ENCODE peak calls at places on chromosomes 12 and 14, in seven cellular contexts. B is activated T-cell treated with anti-CD3 and anti-CD28 coated beads for 4 hours; S is CD8-positive, alpha-beta T cell; Z is Panc1; Q is endodermal cell; A is NCI-H1417 treated with DMSO at 0.1 percent for 48 hours; N is foreskin fibroblast. K is an unnamed sample.
A peak's percentile ranks its signal among the peaks of the same experiment; 100 is the strongest.

GRCh38 chr12:100128509-100128908 is 14.2 kb downstream of the BLTP3B start:
- DNase-seq in B (no peak), S (no peak), Z (no peak), Q (peak; percentile 88), A (no peak), N (peak; percentile 54), K (no peak)

GRCh38 chr12:125132698-125133400 is 67.6 kb downstream of the AACS start:
- DNase-seq in B (no peak), S (no peak), Z (no peak), Q (no peak), A (no peak), N (no peak), K (no peak)

GRCh38 chr12:96427269-96427729 is 27.1 kb upstream of the CDK17 start:
- DNase-seq in B (no peak), S (no peak), Z (peak; percentile 93), Q (peak; percentile 74), A (no peak), N (peak; percentile 100), K (peak; percentile 100)

GRCh38 chr14:100573009-100573756 is 14.0 kb downstream of the BEGAIN start:
- DNase-seq in B (no peak), S (no peak), Z (no peak), Q (no peak), A (no peak), N (no peak), K (no peak)

GRCh38 chr12:121089031-121089812 is 43.5 kb upstream of the P2RX7 start:
- DNase-seq in B (no peak), S (no peak), Z (no peak), Q (peak; percentile 77), A (no peak), N (no peak), K (no peak)

GRCh38 chr12:115771065-115771464 is 506.4 kb downstream of the MED13L start:
- DNase-seq in B (no peak), S (no peak), Z (no peak), Q (peak; percentile 75), A (no peak), N (no peak), K (no peak)

GRCh38 chr14:33782923-33783322 is 168.0 kb downstream of the EGLN3 start:
- DNase-seq in B (no peak), S (no peak), Z (no peak), Q (no peak), A (peak; percentile 81), N (no peak), K (no peak)

GRCh38 chr12:89775336-89776005 is 66.8 kb upstream of the ATP2B1 start:
- DNase-seq in B (no peak), S (no peak), Z (no peak), Q (no peak), A (no peak), N (no peak), K (no peak)

GRCh38 chr12:119178544-119179334 is at the start of gene HSPB8:
- DNase-seq in B (no peak), S (no peak), Z (peak; percentile 69), Q (peak; percentile 95), A (no peak), N (peak; percentile 35), K (peak; percentile 63)

GRCh38 chr12:65188179-65188709 is 18.9 kb downstream of the LEMD3 start:
- DNase-seq in B (no peak), S (no peak), Z (no peak), Q (no peak), A (no peak), N (no peak), K (no peak)

GRCh38 chr12:26043139-26044006 is 81.5 kb downstream of the BHLHE41 start:
- DNase-seq in B (no peak), S (no peak), Z (no peak), Q (no peak), A (no peak), N (no peak), K (no peak)

GRCh38 chr12:110046451-110047187 is 1.7 kb downstream of the C12orf76 start:
- DNase-seq in B (no peak), S (no peak), Z (no peak), Q (no peak), A (no peak), N (no peak), K (no peak)

GRCh38 chr12:49296836-49297694 is 2.1 kb downstream of the PRPH start:
- DNase-seq in B (no peak), S (no peak), Z (no peak), Q (peak; percentile 97), A (no peak), N (no peak), K (no peak)

K was measured in fibroblast of the conjunctiva.